ENCODE peak calls at places on chromosomes 13 and 19, in ten cellular contexts. One of them, this sample, is unnamed.

GRCh38 chr19:4555657-4556561 is 3.6 kb downstream of the SEMA6B start:
- DNase-seq in HFF-Myc: no peak
- DNase-seq in fibroblast of pulmonary artery: no peak
- DNase-seq in colonic mucosa: peak; percentile 60
- DNase-seq in CD4-positive, alpha-beta T cell: no peak
- DNase-seq in uterus: no peak
- DNase-seq in lower leg skin: no peak
- DNase-seq in left ventricle myocardium inferior: no peak
- DNase-seq in tibial nerve: no peak
- DNase-seq in fibroblast of the aortic adventitia: no peak
- DNase-seq in this sample: no peak

GRCh38 chr13:31997641-31998040 is 33.9 kb upstream of the FRY start:
- DNase-seq in HFF-Myc: no peak
- DNase-seq in fibroblast of pulmonary artery: no peak
- DNase-seq in colonic mucosa: no peak
- DNase-seq in CD4-positive, alpha-beta T cell: no peak
- DNase-seq in uterus: no peak
- DNase-seq in lower leg skin: no peak
- DNase-seq in left ventricle myocardium inferior: no peak
- DNase-seq in tibial nerve: no peak
- DNase-seq in fibroblast of the aortic adventitia: no peak
- DNase-seq in this sample: no peak

GRCh38 chr13:98142427-98143156 is at the start of gene FARP1:
- DNase-seq in HFF-Myc: no peak
- DNase-seq in fibroblast of pulmonary artery: peak; percentile 56
- DNase-seq in colonic mucosa: peak; percentile 79
- DNase-seq in CD4-positive, alpha-beta T cell: peak; percentile 1
- DNase-seq in uterus: peak; percentile 78
- DNase-seq in lower leg skin: peak; percentile 93
- DNase-seq in left ventricle myocardium inferior: peak; percentile 79
- DNase-seq in tibial nerve: peak; percentile 58
- DNase-seq in fibroblast of the aortic adventitia: peak; percentile 24
- DNase-seq in this sample: peak; percentile 65

GRCh38 chr19:54523403-54523802 is 20.8 kb downstream of the LAIR2 start:
- DNase-seq in HFF-Myc: no peak
- DNase-seq in fibroblast of pulmonary artery: peak; percentile 11
- DNase-seq in colonic mucosa: no peak
- DNase-seq in CD4-positive, alpha-beta T cell: no peak
- DNase-seq in uterus: no peak
- DNase-seq in lower leg skin: no peak
- DNase-seq in left ventricle myocardium inferior: no peak
- DNase-seq in tibial nerve: no peak
- DNase-seq in fibroblast of the aortic adventitia: no peak
- DNase-seq in this sample: no peak

GRCh38 chr19:31350033-31350692 is 927 bp upstream of the TSHZ3 start:
- DNase-seq in HFF-Myc: no peak
- DNase-seq in fibroblast of pulmonary artery: peak; percentile 34
- DNase-seq in colonic mucosa: no peak
- DNase-seq in CD4-positive, alpha-beta T cell: no peak
- DNase-seq in uterus: peak; percentile 68
- DNase-seq in lower leg skin: no peak
- DNase-seq in left ventricle myocardium inferior: peak; percentile 53
- DNase-seq in tibial nerve: no peak
- DNase-seq in fibroblast of the aortic adventitia: no peak
- DNase-seq in this sample: no peak

GRCh38 chr19:45403781-45404556 is 900 bp downstream of the PPP1R13L start:
- DNase-seq in HFF-Myc: no peak
- DNase-seq in fibroblast of pulmonary artery: peak; percentile 39
- DNase-seq in colonic mucosa: peak; percentile 82
- DNase-seq in CD4-positive, alpha-beta T cell: peak; percentile 38
- DNase-seq in uterus: peak; percentile 37
- DNase-seq in lower leg skin: no peak
- DNase-seq in left ventricle myocardium inferior: peak; percentile 75
- DNase-seq in tibial nerve: no peak
- DNase-seq in fibroblast of the aortic adventitia: no peak
- DNase-seq in this sample: peak; percentile 88

GRCh38 chr19:4066176-4066606 is 508 bp downstream of the ZBTB7A start:
- DNase-seq in HFF-Myc: no peak
- DNase-seq in fibroblast of pulmonary artery: no peak
- DNase-seq in colonic mucosa: peak; percentile 71
- DNase-seq in CD4-positive, alpha-beta T cell: peak; percentile 62
- DNase-seq in uterus: no peak
- DNase-seq in lower leg skin: peak; percentile 93
- DNase-seq in left ventricle myocardium inferior: peak; percentile 63
- DNase-seq in tibial nerve: no peak
- DNase-seq in fibroblast of the aortic adventitia: no peak
- DNase-seq in this sample: no peak

GRCh38 chr19:58181902-58182576 is 822 bp upstream of the ZNF274 start:
- DNase-seq in HFF-Myc: no peak
- DNase-seq in fibroblast of pulmonary artery: peak; percentile 50
- DNase-seq in colonic mucosa: peak; percentile 43
- DNase-seq in CD4-positive, alpha-beta T cell: peak; percentile 55
- DNase-seq in uterus: no peak
- DNase-seq in lower leg skin: no peak
- DNase-seq in left ventricle myocardium inferior: peak; percentile 29
- DNase-seq in tibial nerve: no peak
- DNase-seq in fibroblast of the aortic adventitia: peak; percentile 17
- DNase-seq in this sample: no peak

GRCh38 chr19:35856546-35857149 is at the start of gene KIRREL2:
- DNase-seq in HFF-Myc: no peak
- DNase-seq in fibroblast of pulmonary artery: no peak
- DNase-seq in colonic mucosa: no peak
- DNase-seq in CD4-positive, alpha-beta T cell: no peak
- DNase-seq in uterus: no peak
- DNase-seq in lower leg skin: no peak
- DNase-seq in left ventricle myocardium inferior: no peak
- DNase-seq in tibial nerve: no peak
- DNase-seq in fibroblast of the aortic adventitia: no peak
- DNase-seq in this sample: peak; percentile 46

GRCh38 chr13:22592515-22592914 is 588.3 kb upstream of the SGCG start:
- DNase-seq in HFF-Myc: no peak
- DNase-seq in fibroblast of pulmonary artery: no peak
- DNase-seq in colonic mucosa: no peak
- DNase-seq in CD4-positive, alpha-beta T cell: no peak
- DNase-seq in uterus: no peak
- DNase-seq in lower leg skin: no peak
- DNase-seq in left ventricle myocardium inferior: no peak
- DNase-seq in tibial nerve: no peak
- DNase-seq in fibroblast of the aortic adventitia: no peak
- DNase-seq in this sample: no peak

GRCh38 chr13:28533441-28534166 is 38.7 kb upstream of the FLT1 start:
- DNase-seq in HFF-Myc: no peak
- DNase-seq in fibroblast of pulmonary artery: no peak
- DNase-seq in colonic mucosa: no peak
- DNase-seq in CD4-positive, alpha-beta T cell: no peak
- DNase-seq in uterus: no peak
- DNase-seq in lower leg skin: no peak
- DNase-seq in left ventricle myocardium inferior: no peak
- DNase-seq in tibial nerve: no peak
- DNase-seq in fibroblast of the aortic adventitia: no peak
- DNase-seq in this sample: no peak

GRCh38 chr13:28531956-28532225 is 37.0 kb upstream of the FLT1 start:
- DNase-seq in HFF-Myc: no peak
- DNase-seq in fibroblast of pulmonary artery: no peak
- DNase-seq in colonic mucosa: no peak
- DNase-seq in CD4-positive, alpha-beta T cell: no peak
- DNase-seq in uterus: no peak
- DNase-seq in lower leg skin: no peak
- DNase-seq in left ventricle myocardium inferior: no peak
- DNase-seq in tibial nerve: no peak
- DNase-seq in fibroblast of the aortic adventitia: no peak
- DNase-seq in this sample: no peak

GRCh38 chr13:28533049-28533436 is 38.1 kb upstream of the FLT1 start:
- DNase-seq in HFF-Myc: no peak
- DNase-seq in fibroblast of pulmonary artery: no peak
- DNase-seq in colonic mucosa: no peak
- DNase-seq in CD4-positive, alpha-beta T cell: no peak
- DNase-seq in uterus: no peak
- DNase-seq in lower leg skin: no peak
- DNase-seq in left ventricle myocardium inferior: no peak
- DNase-seq in tibial nerve: no peak
- DNase-seq in fibroblast of the aortic adventitia: no peak
- DNase-seq in this sample: no peak

GRCh38 chr13:28531195-28531955 is 36.4 kb upstream of the FLT1 start:
- DNase-seq in HFF-Myc: no peak
- DNase-seq in fibroblast of pulmonary artery: peak; percentile 45
- DNase-seq in colonic mucosa: peak; percentile 33
- DNase-seq in CD4-positive, alpha-beta T cell: no peak
- DNase-seq in uterus: no peak
- DNase-seq in lower leg skin: peak; percentile 87
- DNase-seq in left ventricle myocardium inferior: peak; percentile 61
- DNase-seq in tibial nerve: no peak
- DNase-seq in fibroblast of the aortic adventitia: peak; percentile 12
- DNase-seq in this sample: no peak

DNA sequence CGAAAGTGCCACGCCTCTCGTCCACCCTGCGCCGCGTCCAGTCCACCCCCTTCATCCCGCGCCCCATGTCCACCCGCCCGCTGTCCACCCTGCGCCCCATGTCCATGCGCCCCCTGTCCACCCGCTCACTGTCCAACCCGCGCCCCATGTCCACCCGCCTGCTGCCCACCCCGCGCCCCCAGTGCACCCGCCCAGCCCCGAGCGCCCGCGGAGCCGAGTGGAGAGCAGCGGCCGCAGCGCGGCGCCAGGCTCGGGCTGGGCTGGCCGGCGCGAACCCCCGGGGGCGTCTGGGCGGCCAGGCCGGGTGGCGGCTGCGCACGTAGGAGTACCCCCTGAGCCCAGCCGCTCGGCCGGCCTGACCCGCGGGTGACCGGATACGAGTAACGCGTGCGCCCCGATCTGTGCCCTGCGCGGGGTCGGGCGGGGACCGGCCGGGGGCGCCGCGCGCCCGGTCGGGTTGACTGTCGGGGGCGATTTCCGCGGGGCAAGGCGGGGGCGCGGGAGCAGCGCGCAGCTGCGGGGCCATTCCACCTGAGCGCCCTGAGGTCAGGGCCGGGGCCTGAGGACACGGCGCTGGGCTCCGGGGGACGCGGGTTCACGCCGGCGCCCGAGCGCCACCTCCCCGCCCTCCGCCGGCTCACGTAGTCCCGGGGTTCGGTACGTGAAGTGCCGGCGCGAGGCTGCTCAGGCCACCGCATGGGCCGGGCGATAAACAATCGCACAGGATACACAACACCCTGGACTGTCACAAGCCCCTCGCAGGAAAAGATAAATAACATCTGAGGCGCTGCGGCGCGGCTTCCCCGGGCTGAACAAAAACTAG is 37.5 kb upstream of the FLT1 start:
- DNase-seq in HFF-Myc: no peak
- DNase-seq in fibroblast of pulmonary artery: no peak
- DNase-seq in colonic mucosa: no peak
- DNase-seq in CD4-positive, alpha-beta T cell: no peak
- DNase-seq in uterus: no peak
- DNase-seq in lower leg skin: no peak
- DNase-seq in left ventricle myocardium inferior: peak; percentile 53
- DNase-seq in tibial nerve: no peak
- DNase-seq in fibroblast of the aortic adventitia: no peak
- DNase-seq in this sample: peak; percentile 43
- TF ChIP-seq CTCF in HFF-Myc: no peak
- TF ChIP-seq CTCF in fibroblast of pulmonary artery: no peak
- TF ChIP-seq CTCF in colonic mucosa: no peak
- TF ChIP-seq CTCF in CD4-positive, alpha-beta T cell: no peak
- TF ChIP-seq CTCF in uterus: no peak
- TF ChIP-seq CTCF in lower leg skin: no peak
- TF ChIP-seq CTCF in left ventricle myocardium inferior: no peak
- TF ChIP-seq CTCF in tibial nerve: no peak
- TF ChIP-seq CTCF in fibroblast of the aortic adventitia: no peak
- TF ChIP-seq CTCF in this sample: no peak

GRCh38 chr13:73417012-73417615 is 358.3 kb downstream of the KLF5 start:
- DNase-seq in HFF-Myc: no peak
- DNase-seq in fibroblast of pulmonary artery: no peak
- DNase-seq in colonic mucosa: no peak
- DNase-seq in CD4-positive, alpha-beta T cell: no peak
- DNase-seq in uterus: no peak
- DNase-seq in lower leg skin: no peak
- DNase-seq in left ventricle myocardium inferior: no peak
- DNase-seq in tibial nerve: no peak
- DNase-seq in fibroblast of the aortic adventitia: no peak
- DNase-seq in this sample: peak; percentile 13
- TF ChIP-seq CTCF in HFF-Myc: peak; percentile 38
- TF ChIP-seq CTCF in fibroblast of pulmonary artery: peak; percentile 9
- TF ChIP-seq CTCF in colonic mucosa: no peak
- TF ChIP-seq CTCF in CD4-positive, alpha-beta T cell: no peak
- TF ChIP-seq CTCF in uterus: no peak
- TF ChIP-seq CTCF in lower leg skin: no peak
- TF ChIP-seq CTCF in left ventricle myocardium inferior: peak; percentile 31
- TF ChIP-seq CTCF in tibial nerve: no peak
- TF ChIP-seq CTCF in fibroblast of the aortic adventitia: no peak
- TF ChIP-seq CTCF in this sample: peak; percentile 8

GRCh38 chr19:40804783-40805242 is 5.8 kb downstream of the EGLN2 start:
- DNase-seq in HFF-Myc: no peak
- DNase-seq in fibroblast of pulmonary artery: no peak
- DNase-seq in colonic mucosa: peak; percentile 25
- DNase-seq in CD4-positive, alpha-beta T cell: no peak
- DNase-seq in uterus: no peak
- DNase-seq in lower leg skin: no peak
- DNase-seq in left ventricle myocardium inferior: no peak
- DNase-seq in tibial nerve: no peak
- DNase-seq in fibroblast of the aortic adventitia: no peak
- DNase-seq in this sample: no peak
- TF ChIP-seq CTCF in HFF-Myc: no peak
- TF ChIP-seq CTCF in fibroblast of pulmonary artery: peak; percentile 11
- TF ChIP-seq CTCF in colonic mucosa: no peak
- TF ChIP-seq CTCF in CD4-positive, alpha-beta T cell: no peak
- TF ChIP-seq CTCF in uterus: no peak
- TF ChIP-seq CTCF in lower leg skin: no peak
- TF ChIP-seq CTCF in left ventricle myocardium inferior: peak; percentile 27
- TF ChIP-seq CTCF in tibial nerve: no peak
- TF ChIP-seq CTCF in fibroblast of the aortic adventitia: no peak
- TF ChIP-seq CTCF in this sample: no peak

DNA sequence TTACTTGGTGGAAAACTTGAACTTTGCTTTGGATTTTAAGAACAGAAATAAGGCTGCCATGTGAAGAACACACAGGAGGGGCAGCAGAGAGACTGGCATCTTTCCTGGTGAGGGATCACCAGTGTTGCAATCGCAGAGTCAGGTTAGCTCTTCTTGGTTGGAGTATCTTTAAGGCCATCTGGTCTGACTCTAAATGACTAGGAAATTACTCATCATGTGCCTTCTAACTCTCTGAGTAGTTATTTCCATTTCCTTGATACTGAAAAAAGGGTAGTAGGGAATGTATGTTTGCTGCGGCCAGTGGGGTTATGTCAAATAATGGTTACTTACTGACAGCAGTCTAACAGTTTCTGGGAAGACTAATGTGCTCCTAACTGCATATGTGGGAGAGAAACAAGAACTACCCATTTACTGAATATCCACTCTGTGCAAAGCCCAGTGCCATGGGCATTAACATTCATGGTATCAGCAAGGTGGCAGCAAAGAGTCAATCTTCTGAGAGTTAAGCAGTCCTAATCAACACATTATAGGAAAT is 122.1 kb downstream of the COG6 start:
- DNase-seq in HFF-Myc: peak; percentile 83
- DNase-seq in fibroblast of pulmonary artery: peak; percentile 87
- DNase-seq in colonic mucosa: no peak
- DNase-seq in CD4-positive, alpha-beta T cell: no peak
- DNase-seq in uterus: no peak
- DNase-seq in lower leg skin: no peak
- DNase-seq in left ventricle myocardium inferior: no peak
- DNase-seq in tibial nerve: no peak
- DNase-seq in fibroblast of the aortic adventitia: peak; percentile 84
- DNase-seq in this sample: no peak
- TF ChIP-seq CTCF in HFF-Myc: peak; percentile 31
- TF ChIP-seq CTCF in fibroblast of pulmonary artery: peak; percentile 53
- TF ChIP-seq CTCF in colonic mucosa: no peak
- TF ChIP-seq CTCF in CD4-positive, alpha-beta T cell: peak; percentile 63
- TF ChIP-seq CTCF in uterus: no peak
- TF ChIP-seq CTCF in lower leg skin: no peak
- TF ChIP-seq CTCF in left ventricle myocardium inferior: peak; percentile 45
- TF ChIP-seq CTCF in tibial nerve: peak; percentile 29
- TF ChIP-seq CTCF in fibroblast of the aortic adventitia: peak; percentile 53
- TF ChIP-seq CTCF in this sample: peak; percentile 0